ENCODE peak calls at places on chromosomes 1 and 21, in seven cellular contexts. Y, X, R, G, B, O and Q are unnamed samples.

GRCh38 chr1:247448107-247448778 is 9.7 kb downstream of the OR2B11 start:
- DNase-seq in Y (peak), X (peak), R (peak), G (peak), B (peak), O (peak), Q (peak)

GRCh38 chr1:208223136-208223535 is 21.0 kb downstream of the PLXNA2 start:
- DNase-seq in Y (no peak), X (no peak), R (peak), G (peak), B (no peak), O (no peak), Q (peak)

GRCh38 chr1:53462213-53462612 is 3.0 kb downstream of the DMRTB1 start:
- DNase-seq in Y (no peak), X (no peak), R (no peak), G (no peak), B (no peak), O (no peak), Q (no peak)

GRCh38 chr1:173996995-173997394 is 25.2 kb downstream of the RC3H1 start:
- DNase-seq in Y (no peak), X (no peak), R (no peak), G (peak), B (no peak), O (no peak), Q (no peak)

GRCh38 chr1:212979340-212980122 is 29.2 kb downstream of the VASH2 start:
- DNase-seq in Y (no peak), X (no peak), R (no peak), G (no peak), B (no peak), O (no peak), Q (no peak)

GRCh38 chr1:84365225-84366221 is 32.8 kb upstream of the DNASE2B start:
- DNase-seq in Y (peak), X (no peak), R (peak), G (peak), B (no peak), O (no peak), Q (peak)

GRCh38 chr1:19597463-19598309 is 46.4 kb upstream of the NBL1 start:
- DNase-seq in Y (peak), X (peak), R (peak), G (peak), B (no peak), O (no peak), Q (peak)

GRCh38 chr1:55816456-55816794 is 601.3 kb upstream of the USP24 start:
- DNase-seq in Y (peak), X (no peak), R (peak), G (peak), B (no peak), O (no peak), Q (peak)

GRCh38 chr1:226248091-226248490 is 24.6 kb downstream of the MIXL1 start:
- DNase-seq in Y (no peak), X (no peak), R (no peak), G (peak), B (no peak), O (no peak), Q (peak)

GRCh38 chr1:181324797-181325616 is 158.3 kb upstream of the CACNA1E start:
- DNase-seq in Y (no peak), X (peak), R (no peak), G (no peak), B (no peak), O (no peak), Q (no peak)

GRCh38 chr1:115006191-115006590 is 23.4 kb upstream of the TSHB start:
- DNase-seq in Y (no peak), X (no peak), R (no peak), G (no peak), B (no peak), O (no peak), Q (no peak)

GRCh38 chr1:156876281-156876680 is 15.6 kb downstream of the NTRK1 start:
- DNase-seq in Y (no peak), X (peak), R (no peak), G (no peak), B (no peak), O (no peak), Q (no peak)

GRCh38 chr1:40662151-40662550 is 3.3 kb downstream of the RIMS3 start:
- DNase-seq in Y (no peak), X (peak), R (no peak), G (no peak), B (no peak), O (no peak), Q (no peak)

GRCh38 chr1:246930830-246931548 is 759 bp downstream of the AHCTF1 start:
- DNase-seq in Y (peak), X (peak), R (peak), G (peak), B (peak), O (peak), Q (peak)

GRCh38 chr1:223000549-223001135 is 142.4 kb downstream of the TLR5 start:
- DNase-seq in Y (no peak), X (no peak), R (no peak), G (no peak), B (no peak), O (no peak), Q (no peak)

GRCh38 chr1:211925016-211925415 is 94.5 kb upstream of the LPGAT1 start:
- DNase-seq in Y (no peak), X (no peak), R (no peak), G (no peak), B (no peak), O (no peak), Q (no peak)

GRCh38 chr1:203239906-203240305 is 10.4 kb upstream of the CHIT1 start:
- DNase-seq in Y (no peak), X (no peak), R (no peak), G (no peak), B (no peak), O (no peak), Q (no peak)

GRCh38 chr1:168907053-168907452 is 178.0 kb upstream of the DPT start:
- DNase-seq in Y (no peak), X (no peak), R (no peak), G (no peak), B (no peak), O (no peak), Q (no peak)

GRCh38 chr21:32812035-32812434 is 40.5 kb upstream of the PAXBP1 start:
- DNase-seq in Y (no peak), X (no peak), R (peak), G (no peak), B (no peak), O (no peak), Q (peak)

GRCh38 chr21:29360799-29361765 is 62.4 kb downstream of the BACH1 start:
- DNase-seq in Y (no peak), X (peak), R (no peak), G (peak), B (no peak), O (no peak), Q (no peak)

GRCh38 chr1:113686891-113687624 is 72.2 kb downstream of the PHTF1 start:
- DNase-seq in Y (no peak), X (no peak), R (no peak), G (peak), B (no peak), O (no peak), Q (peak)

GRCh38 chr1:113678159-113678469 is 81.2 kb downstream of the PHTF1 start:
- DNase-seq in Y (no peak), X (no peak), R (no peak), G (no peak), B (no peak), O (no peak), Q (no peak)

GRCh38 chr1:113681596-113682337 is 77.5 kb downstream of the PHTF1 start:
- DNase-seq in Y (no peak), X (no peak), R (no peak), G (no peak), B (no peak), O (no peak), Q (peak)

GRCh38 chr1:113684153-113684541 is 75.1 kb downstream of the PHTF1 start:
- DNase-seq in Y (peak), X (no peak), R (no peak), G (peak), B (peak), O (peak), Q (peak)

DNA sequence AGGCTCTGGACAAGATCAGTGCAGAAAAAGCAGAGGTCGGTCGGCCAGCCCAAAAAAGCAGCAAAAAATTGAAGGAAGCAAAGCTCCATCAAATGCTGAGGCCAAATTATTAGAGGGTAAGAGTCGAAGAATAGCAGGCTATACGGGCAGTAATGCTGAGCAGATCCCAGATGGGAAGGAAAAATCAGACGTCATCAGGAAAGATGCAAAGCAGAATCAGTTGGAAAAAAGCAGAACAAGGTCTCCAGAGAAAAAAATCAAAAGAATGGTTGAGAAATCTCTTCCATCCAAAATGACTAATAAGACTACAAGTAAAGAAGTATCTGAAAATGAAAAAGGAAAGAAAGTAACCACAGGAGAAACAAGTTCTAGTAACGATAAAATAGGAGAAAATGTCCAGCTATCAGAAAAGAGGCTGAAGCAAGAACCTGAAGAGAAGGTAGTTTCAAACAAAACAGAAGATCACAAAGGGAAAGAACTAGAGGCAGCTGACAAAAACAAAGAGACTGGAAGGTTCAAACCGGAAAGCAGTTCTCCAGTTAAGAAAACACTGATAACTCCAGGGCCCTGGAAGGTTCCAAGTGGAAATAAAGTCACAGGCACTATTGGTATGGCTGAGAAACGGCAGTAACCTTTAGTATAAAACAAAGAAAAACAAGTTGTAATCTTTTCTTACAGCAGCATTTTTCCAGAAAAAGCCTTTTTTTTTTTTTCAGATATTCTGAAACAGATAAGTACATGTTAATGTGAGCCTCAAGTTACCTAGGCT is 75.7 kb downstream of the PHTF1 start:
- DNase-seq in Y (no peak), X (no peak), R (no peak), G (peak), B (no peak), O (no peak), Q (peak)
- H3K4me3 ChIP-seq in Y (no peak), X (no peak), R (no peak), G (no peak), B (no peak), O (no peak), Q (no peak)

GRCh38 chr1:179107706-179108629 is 26.1 kb downstream of the TOR3A start:
- DNase-seq in Y (no peak), X (no peak), R (no peak), G (no peak), B (peak), O (no peak), Q (no peak)

GRCh38 chr1:179104851-179105250 is 23.0 kb downstream of the TOR3A start:
- DNase-seq in Y (no peak), X (no peak), R (no peak), G (no peak), B (no peak), O (no peak), Q (no peak)

GRCh38 chr1:179103999-179104398 is 22.1 kb downstream of the TOR3A start:
- DNase-seq in Y (no peak), X (no peak), R (no peak), G (no peak), B (no peak), O (no peak), Q (no peak)

GRCh38 chr1:179105393-179105792 is 23.5 kb downstream of the TOR3A start:
- DNase-seq in Y (no peak), X (peak), R (no peak), G (peak), B (no peak), O (no peak), Q (no peak)

DNA sequence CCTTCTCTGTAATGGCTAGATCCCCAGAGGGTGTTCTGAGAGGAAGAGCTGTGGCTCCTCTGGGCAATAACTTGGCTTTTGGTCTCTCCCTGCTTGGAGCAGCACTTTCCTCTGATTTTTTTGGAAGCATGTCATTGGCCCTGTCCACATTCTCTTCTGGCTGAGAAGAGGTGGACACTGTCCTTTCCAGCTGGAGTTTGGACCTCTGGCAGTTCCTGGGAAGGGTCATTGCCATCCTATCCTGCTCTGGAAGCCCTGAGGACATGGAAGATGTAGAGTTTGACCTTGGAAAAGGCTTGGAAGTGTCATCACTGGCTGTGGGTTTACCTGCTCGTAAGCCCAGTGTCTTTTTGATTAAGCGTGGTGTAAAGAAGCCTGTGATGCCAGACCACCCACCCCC is 26.8 kb downstream of the TOR3A start:
- DNase-seq in Y (no peak), X (no peak), R (no peak), G (no peak), B (no peak), O (no peak), Q (no peak)
- H3K4me3 ChIP-seq in Y (no peak), X (no peak), R (no peak), G (no peak), B (no peak), O (no peak), Q (no peak)

DNA sequence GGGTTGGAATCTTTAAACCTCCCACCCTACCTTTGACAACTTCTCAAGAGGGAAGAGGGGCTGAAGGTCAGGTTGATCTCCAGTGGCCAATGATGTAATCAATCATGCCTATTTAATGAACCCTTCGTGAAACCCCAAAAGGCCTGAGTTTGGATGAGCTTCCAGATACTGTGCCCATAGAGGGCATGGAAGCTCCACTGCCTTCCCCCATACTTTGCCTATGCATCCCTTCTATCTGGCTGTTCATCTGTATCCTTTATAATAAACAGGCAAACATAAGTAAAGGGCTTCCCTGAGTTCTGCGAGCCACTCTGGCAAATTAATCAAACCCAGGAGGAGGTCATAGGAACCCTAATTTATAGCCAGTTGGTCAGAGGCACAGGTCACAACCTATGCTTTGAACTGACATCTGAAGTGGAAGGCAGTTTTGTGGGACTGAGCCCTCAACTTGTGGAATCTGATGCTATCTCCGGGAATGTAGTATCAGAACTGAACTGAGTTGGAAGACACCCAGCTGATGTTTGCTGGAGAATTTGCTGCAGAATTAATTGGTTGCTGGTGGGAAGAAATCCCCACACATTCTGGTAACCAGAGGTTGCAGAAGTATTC is 24.8 kb downstream of the S100A10 start:
- DNase-seq in Y (no peak), X (no peak), R (no peak), G (no peak), B (no peak), O (no peak), Q (no peak)
- H3K4me3 ChIP-seq in Y (no peak), X (no peak), R (no peak), G (no peak), B (no peak), O (no peak), Q (no peak)

GRCh38 chr1:113392541-113392940 is 2.2 kb downstream of the MAGI3 start:
- DNase-seq in Y (no peak), X (no peak), R (no peak), G (no peak), B (no peak), O (no peak), Q (no peak)

GRCh38 chr1:113394863-113395259 is 4.5 kb downstream of the MAGI3 start:
- DNase-seq in Y (no peak), X (no peak), R (no peak), G (no peak), B (no peak), O (no peak), Q (no peak)

GRCh38 chr1:113396102-113396501 is 5.8 kb downstream of the MAGI3 start:
- DNase-seq in Y (no peak), X (no peak), R (no peak), G (no peak), B (no peak), O (no peak), Q (no peak)

GRCh38 chr1:113396585-113396984 is 6.3 kb downstream of the MAGI3 start:
- DNase-seq in Y (peak), X (peak), R (peak), G (peak), B (no peak), O (no peak), Q (peak)

GRCh38 chr1:113394043-113394862 is 3.9 kb downstream of the MAGI3 start:
- DNase-seq in Y (no peak), X (no peak), R (no peak), G (no peak), B (no peak), O (no peak), Q (no peak)
- H3K4me3 ChIP-seq in Y (no peak), X (no peak), R (no peak), G (no peak), B (peak), O (no peak), Q (no peak)

GRCh38 chr1:224928906-224929305 is 569 bp upstream of the DNAH14 start:
- DNase-seq in Y (no peak), X (no peak), R (no peak), G (no peak), B (no peak), O (no peak), Q (no peak)
- H3K4me3 ChIP-seq in Y (peak), X (no peak), R (peak), G (peak), B (peak), O (no peak), Q (peak)

DNA sequence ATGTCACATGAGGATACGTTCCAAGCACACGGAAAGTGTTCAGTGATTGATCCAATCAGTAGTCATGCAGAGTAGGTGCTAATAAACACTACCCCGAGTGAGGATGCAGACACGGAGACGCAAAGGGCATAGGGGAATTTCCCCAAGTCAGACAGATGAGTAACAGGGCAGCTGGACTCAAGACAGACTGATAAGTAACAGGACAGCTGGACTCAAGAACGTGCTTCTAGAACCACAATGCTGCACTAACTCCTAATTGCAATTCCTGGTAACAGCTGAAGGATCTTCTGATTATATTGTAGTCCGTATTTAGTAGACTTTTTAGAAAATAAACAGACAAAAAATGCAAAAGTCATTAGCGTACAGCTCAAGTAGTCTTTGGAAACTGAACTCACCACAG is 1.9 kb upstream of the OR2T10 start:
- DNase-seq in Y (no peak), X (no peak), R (no peak), G (no peak), B (no peak), O (no peak), Q (no peak)
- H3K4me3 ChIP-seq in Y (no peak), X (peak), R (no peak), G (no peak), B (no peak), O (no peak), Q (no peak)

GRCh38 chr1:150558328-150558727 is 9.1 kb downstream of the ADAMTSL4 start:
- DNase-seq in Y (no peak), X (no peak), R (no peak), G (no peak), B (no peak), O (no peak), Q (no peak)
- H3K4me3 ChIP-seq in Y (no peak), X (no peak), R (no peak), G (no peak), B (no peak), O (peak), Q (peak)

GRCh38 chr1:155250633-155251449 is 4.4 kb downstream of the ENTREP3 start:
- DNase-seq in Y (peak), X (peak), R (peak), G (peak), B (peak), O (peak), Q (peak)
- H3K4me3 ChIP-seq in Y (no peak), X (peak), R (peak), G (peak), B (peak), O (no peak), Q (no peak)

DNA sequence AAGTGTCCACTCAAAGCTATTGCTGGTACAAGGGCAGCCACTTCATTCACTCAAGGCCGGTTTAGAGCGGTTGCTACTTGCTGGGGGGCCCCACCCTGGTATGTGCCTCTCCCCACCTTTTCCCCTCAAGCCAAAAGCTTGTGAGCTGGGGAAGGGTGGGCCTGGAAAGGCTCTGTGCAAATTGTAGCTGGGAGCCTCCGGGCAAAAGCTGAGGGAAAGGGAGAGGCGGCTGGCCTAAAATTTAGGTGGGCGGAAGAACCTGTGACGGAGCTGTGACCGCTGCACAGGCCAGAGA is 306 bp upstream of the SH3D21 start:
- DNase-seq in Y (no peak), X (no peak), R (no peak), G (no peak), B (no peak), O (no peak), Q (no peak)
- H3K4me3 ChIP-seq in Y (no peak), X (no peak), R (no peak), G (no peak), B (no peak), O (no peak), Q (no peak)

GRCh38 chr1:191641420-191642215 is 516.6 kb upstream of the RGS18 start:
- DNase-seq in Y (peak), X (no peak), R (peak), G (peak), B (no peak), O (no peak), Q (peak)
- H3K4me3 ChIP-seq in Y (no peak), X (no peak), R (peak), G (no peak), B (no peak), O (no peak), Q (no peak)